ENCODE peak calls at places on chromosomes 12 and 14, in ten cellular contexts. A is GOT3, H is amniotic stem cell, M is endothelial cell, B is dorsolateral prefrontal cortex, I is NCI-H446 treated with DMSO at 0.1 percent for 48 hours, C is activated T-cell treated with anti-CD3 and anti-CD28 coated beads for 1 hour, O is Kasumi-1, P is glomerular endothelial cell, Y is NCI-H2171 treated with DMSO at 0.1 percent for 48 hours. T is an unnamed sample.
A peak's percentile ranks its signal among the peaks of the same experiment; 100 is the strongest.

GRCh38 chr14:74140374-74140850 is 55.7 kb downstream of the LIN52 start:
- DNase-seq in M (no peak), O (no peak), Y (peak; percentile 98), P (no peak), A (no peak), B (no peak), I (no peak), C (no peak), H (no peak), T (peak; percentile 97)

GRCh38 chr14:23559010-23559920 is 3.2 kb downstream of the THTPA start:
- DNase-seq in P (no peak), O (peak; percentile 67), C (peak; percentile 61), Y (peak; percentile 63), I (no peak), A (no peak), B (no peak), H (no peak), M (peak; percentile 69), T (peak; percentile 80)

GRCh38 chr12:81086342-81086741 is 8.5 kb downstream of the ACSS3 start:
- DNase-seq in M (no peak), Y (no peak), C (no peak), I (no peak), O (no peak), P (no peak), B (no peak), H (no peak), A (no peak), T (peak; percentile 75)

GRCh38 chr12:116687888-116688287 is 50.0 kb downstream of the SPRING1 start:
- DNase-seq in O (peak; percentile 90), Y (peak; percentile 27), P (no peak), A (no peak), M (peak; percentile 66), B (no peak), I (no peak), H (no peak), C (no peak), T (peak; percentile 83)

GRCh38 chr12:71400481-71400880 is 39.1 kb upstream of the LGR5 start:
- DNase-seq in M (no peak), H (no peak), A (no peak), O (no peak), I (no peak), B (no peak), Y (no peak), C (no peak), P (no peak), T (no peak)

GRCh38 chr12:69874606-69875005 is 49.6 kb downstream of the MYRFL start:
- DNase-seq in A (no peak), P (no peak), B (no peak), C (no peak), I (no peak), O (no peak), H (no peak), Y (no peak), M (no peak), T (no peak)

GRCh38 chr12:38282886-38283285 is 33.7 kb upstream of the ALG10B start:
- DNase-seq in A (no peak), C (no peak), I (no peak), M (no peak), P (no peak), Y (no peak), H (no peak), B (no peak), O (no peak), T (no peak)

GRCh38 chr14:35197015-35197414 is 74.7 kb downstream of the PRORP start:
- DNase-seq in A (no peak), M (no peak), B (no peak), O (no peak), Y (no peak), H (no peak), P (no peak), C (no peak), I (no peak), T (peak; percentile 13)

GRCh38 chr12:57844725-57845477 is 1.6 kb downstream of the CTDSP2 start:
- DNase-seq in M (peak; percentile 37), O (no peak), A (peak; percentile 98), P (no peak), I (no peak), C (no peak), H (peak; percentile 32), B (peak; percentile 60), Y (no peak), T (peak; percentile 18)

T was measured in NCI-H69.